ENCODE peak calls at places on chromosomes 5 and 9, in seven cellular contexts. U is heart left ventricle, G is Panc1, E is colonic mucosa, Q is Peyer's patch, C is spleen, S is kidney. V is an unnamed sample. For H3K4me1, the result is how much of the 10 kb centered on the place peaks cover.

GRCh38 chr5:72767289-72768010 is 49.0 kb upstream of the TNPO1 start:
- DNase-seq in E (no peak), C (no peak), U (no peak), G (no peak), S (peak), Q (no peak), V (no peak)

GRCh38 chr5:17235736-17236330 is 18.4 kb downstream of the BASP1 start:
- DNase-seq in E (no peak), Q (no peak), S (no peak), G (no peak), C (no peak), U (no peak), V (no peak)

GRCh38 chr9:111700776-111701175 is 39.4 kb downstream of the GNG10 start:
- DNase-seq in C (no peak), E (peak), S (no peak), G (no peak), U (no peak), Q (peak), V (no peak)

GRCh38 chr9:69452110-69452780 is 127.2 kb downstream of the ENTREP1 start:
- DNase-seq in Q (no peak), E (no peak), C (no peak), U (no peak), S (no peak), G (no peak), V (no peak)

GRCh38 chr5:14397717-14398116 is 183.9 kb upstream of the OTULINL start:
- DNase-seq in Q (no peak), S (no peak), E (no peak), G (no peak), U (no peak), C (no peak), V (no peak)

GRCh38 chr5:150484964-150485769 is 22.8 kb upstream of the NDST1 start:
- DNase-seq in G (no peak), U (no peak), E (no peak), Q (no peak), S (peak), C (peak), V (no peak)

GRCh38 chr9:35340046-35340445 is 149.9 kb upstream of the RUSC2 start:
- DNase-seq in C (no peak), G (no peak), E (no peak), Q (no peak), U (no peak), S (no peak), V (no peak)

GRCh38 chr5:150036513-150036912 is 36.0 kb downstream of the HMGXB3 start:
- DNase-seq in S (no peak), Q (no peak), E (no peak), U (no peak), C (no peak), G (no peak), V (no peak)

GRCh38 chr9:4640027-4640426 is 22.1 kb upstream of the PLPP6 start:
- DNase-seq in C (no peak), S (no peak), Q (peak), G (no peak), U (no peak), E (no peak), V (no peak)

GRCh38 chr9:68775003-68775730 is 70.1 kb downstream of the PIP5K1B start:
- DNase-seq in C (no peak), U (no peak), S (no peak), Q (peak), G (no peak), E (no peak), V (no peak)

GRCh38 chr5:153880094-153880493 is 158.6 kb downstream of the FAM114A2 start:
- DNase-seq in S (no peak), U (no peak), G (no peak), Q (no peak), E (no peak), C (no peak), V (no peak)

GRCh38 chr5:60161340-60161934 is 267.9 kb upstream of the PDE4D start:
- DNase-seq in C (no peak), U (no peak), G (peak), Q (no peak), S (no peak), E (no peak), V (no peak)

GRCh38 chr5:38639377-38640011 is 83.0 kb upstream of the LIFR start:
- DNase-seq in U (no peak), G (no peak), E (no peak), C (no peak), Q (no peak), S (no peak), V (no peak)
- H3K27ac ChIP-seq in U (no peak), G (no peak), E (no peak), C (no peak), Q (no peak), S (no peak), V (no peak)

GRCh38 chr9:19464061-19464763 is 55.4 kb downstream of the ACER2 start:
- DNase-seq in C (no peak), G (no peak), S (no peak), E (no peak), Q (no peak), U (no peak), V (no peak)
- H3K4me3 ChIP-seq in C (peak), G (peak), S (peak), E (peak), Q (peak), U (peak), V (no peak)

DNA sequence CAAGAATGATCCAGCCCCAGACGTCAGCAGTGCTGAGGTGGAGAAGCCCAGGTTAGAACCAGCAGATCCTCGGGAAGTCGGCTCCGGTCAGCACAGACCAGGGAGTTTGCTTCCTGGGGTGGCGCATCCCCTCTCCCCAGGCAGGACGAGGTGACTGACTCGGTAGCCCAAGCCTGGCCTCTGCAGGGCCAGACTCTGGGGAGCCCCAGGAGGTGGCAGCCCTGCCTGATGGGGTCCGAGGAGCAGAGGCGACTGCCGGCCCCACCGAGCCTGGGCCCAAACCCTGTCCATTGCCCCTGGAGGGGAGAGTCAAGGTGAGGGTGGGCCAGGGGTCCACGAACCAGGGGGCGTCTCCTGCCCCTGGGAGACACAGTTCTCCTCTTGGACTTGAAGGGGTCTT is 52.9 kb upstream of the SARDH start:
- DNase-seq in Q (no peak), E (no peak), G (no peak), S (no peak), C (no peak), U (no peak), V (no peak)
- H3K4me1 ChIP-seq in Q (under half), E (under half), G (under half), S (under half), C (under half), U (under half), V (under half)

DNA sequence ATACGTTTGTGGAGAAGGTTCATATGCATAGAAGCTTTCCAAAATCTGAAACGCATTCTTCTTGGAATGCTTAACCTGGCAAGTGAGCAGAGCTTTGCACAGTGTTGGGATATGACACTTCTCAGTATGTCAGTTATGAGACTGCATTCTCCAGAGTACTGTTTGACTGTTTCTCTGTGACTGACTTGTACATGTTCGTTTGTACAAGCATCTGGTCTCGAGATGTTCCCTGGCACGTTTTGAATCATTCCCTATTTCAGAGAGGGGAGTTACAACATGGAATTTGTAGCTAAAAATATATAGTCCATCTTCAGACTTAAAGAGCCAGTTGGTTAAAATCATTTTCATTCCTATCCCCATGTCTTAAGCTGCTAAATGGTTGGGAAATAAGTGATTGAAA is 272.4 kb downstream of the ARRDC3 start:
- DNase-seq in E (no peak), S (no peak), Q (no peak), C (no peak), U (no peak), G (no peak), V (no peak)
- H3K27ac ChIP-seq in E (no peak), S (no peak), Q (peak), C (no peak), U (peak), G (no peak), V (no peak)

DNA sequence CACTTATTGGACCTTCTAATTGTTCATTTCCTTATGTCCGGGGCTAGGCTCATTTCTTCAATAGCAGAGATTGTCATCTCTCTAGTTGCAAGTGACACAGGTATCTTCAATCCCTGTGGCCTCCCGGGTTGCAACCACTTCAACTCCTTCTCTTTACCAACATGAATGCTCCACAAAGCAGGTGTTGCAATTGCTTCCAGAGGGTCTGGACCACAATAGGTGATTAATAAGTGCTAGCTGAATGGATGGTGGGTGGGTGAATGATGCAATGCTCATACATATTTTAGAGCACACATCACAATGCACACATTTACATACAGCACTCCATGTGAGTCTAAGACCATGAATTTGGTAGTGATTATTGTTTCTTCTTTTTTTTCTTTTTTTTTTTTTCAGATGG is 2.6 kb downstream of the CEMIP2 start:
- DNase-seq in Q (no peak), S (no peak), E (peak), U (no peak), C (no peak), G (no peak), V (no peak)
- H3K4me3 ChIP-seq in Q (no peak), S (peak), E (peak), U (peak), C (peak), G (no peak), V (no peak)

GRCh38 chr9:125446581-125447094 is 185.0 kb downstream of the GAPVD1 start:
- DNase-seq in U (no peak), S (no peak), E (no peak), Q (peak), C (no peak), G (no peak), V (no peak)
- H3K4me1 ChIP-seq in U (under half), S (under half), E (under half), Q (under half), C (under half), G (under half), V (under half)